ENCODE peak calls at places on chromosomes 5 and 9, in nine cellular contexts. Z, B, S, P, W, G, R, V and U are unnamed samples.
A peak's percentile ranks its signal among the peaks of the same experiment; 100 is the strongest.

GRCh38 chr9:122318284-122318683 is 52.5 kb upstream of the PTGS1 start:
- DNase-seq in V (no peak), W (no peak), Z (no peak), S (no peak), P (no peak), R (no peak), B (no peak), G (no peak), U (no peak)

GRCh38 chr9:81182421-81182820 is 506.9 kb downstream of the TLE1 start:
- DNase-seq in P (no peak), V (no peak), B (peak; percentile 20), G (no peak), S (no peak), R (no peak), Z (no peak), W (no peak), U (no peak)

GRCh38 chr5:138753794-138754698 is 821 bp downstream of the CTNNA1 start:
- DNase-seq in B (peak; percentile 93), G (peak; percentile 34), P (peak; percentile 91), W (peak; percentile 28), Z (peak; percentile 95), V (peak; percentile 55), S (peak; percentile 63), R (peak; percentile 90), U (peak; percentile 94)

GRCh38 chr5:32545102-32545847 is 40.1 kb upstream of the SUB1 start:
- DNase-seq in P (no peak), V (no peak), Z (no peak), S (peak; percentile 65), R (no peak), W (no peak), B (no peak), G (no peak), U (no peak)

GRCh38 chr9:136544549-136545064 is 1.2 kb downstream of the NOTCH1 start:
- DNase-seq in P (peak; percentile 64), G (peak; percentile 44), S (peak; percentile 38), R (peak; percentile 93), W (peak; percentile 60), Z (peak; percentile 89), B (no peak), V (peak; percentile 60), U (peak; percentile 34)

GRCh38 chr5:51559921-51560658 is 176.8 kb downstream of the ISL1 start:
- DNase-seq in G (no peak), V (no peak), Z (no peak), R (no peak), W (no peak), P (no peak), B (no peak), S (no peak), U (no peak)

GRCh38 chr5:126516133-126516532 is 78.9 kb downstream of the ALDH7A1 start:
- DNase-seq in B (no peak), P (no peak), R (no peak), W (no peak), S (no peak), V (no peak), Z (no peak), G (no peak), U (peak; percentile 26)

GRCh38 chr5:44919560-44919959 is 110.8 kb downstream of the MRPS30 start:
- DNase-seq in W (no peak), R (no peak), V (no peak), S (no peak), G (no peak), Z (no peak), B (no peak), P (no peak), U (no peak)

GRCh38 chr5:68489556-68489955 is 274.0 kb downstream of the PIK3R1 start:
- DNase-seq in P (no peak), G (no peak), S (no peak), B (no peak), W (no peak), Z (no peak), R (no peak), V (no peak), U (no peak)

GRCh38 chr9:76161546-76161945 is 232.7 kb downstream of the RFK start:
- DNase-seq in R (no peak), P (peak; percentile 17), W (no peak), B (no peak), Z (no peak), G (no peak), V (no peak), S (no peak), U (no peak)

GRCh38 chr5:83654427-83654994 is 66.1 kb downstream of the HAPLN1 start:
- DNase-seq in G (no peak), Z (no peak), P (no peak), R (no peak), V (no peak), S (no peak), B (no peak), W (peak; percentile 9), U (no peak)

GRCh38 chr5:157918811-157919742 is 60.1 kb upstream of the CLINT1 start:
- DNase-seq in B (peak; percentile 13), W (peak; percentile 30), S (no peak), R (no peak), V (no peak), Z (no peak), P (no peak), G (peak; percentile 79), U (peak; percentile 34)

GRCh38 chr9:109904666-109905065 is 124.7 kb downstream of the PALM2AKAP2 start:
- DNase-seq in B (no peak), Z (no peak), W (no peak), R (no peak), V (no peak), G (no peak), S (no peak), P (no peak), U (no peak)

GRCh38 chr9:86434039-86434726 is 80.0 kb upstream of the TUT7 start:
- DNase-seq in B (peak; percentile 57), G (peak; percentile 34), V (no peak), P (peak; percentile 74), W (peak; percentile 6), R (peak; percentile 32), Z (peak; percentile 64), S (peak; percentile 63), U (no peak)

GRCh38 chr5:147208134-147208533 is 26.7 kb upstream of the STK32A start:
- DNase-seq in R (no peak), W (no peak), G (no peak), V (no peak), Z (no peak), P (no peak), S (no peak), B (no peak), U (no peak)

GRCh38 chr5:135737701-135738563 is 96.5 kb upstream of the SLC25A48 start:
- DNase-seq in G (no peak), S (no peak), B (no peak), P (no peak), W (no peak), R (no peak), Z (no peak), V (no peak), U (no peak)

GRCh38 chr5:1768283-1769000 is 31.2 kb downstream of the MRPL36 start:
- DNase-seq in W (no peak), R (peak; percentile 48), P (no peak), B (no peak), S (no peak), Z (peak; percentile 43), V (peak; percentile 11), G (no peak), U (no peak)

GRCh38 chr9:94086468-94086867 is 2.2 kb downstream of the PTPDC1 start:
- DNase-seq in S (no peak), B (no peak), Z (no peak), P (no peak), W (no peak), V (no peak), G (no peak), R (no peak), U (no peak)

GRCh38 chr5:675876-676698 is 17.1 kb downstream of the TPPP start:
- DNase-seq in P (peak; percentile 6), V (peak; percentile 31), W (no peak), G (no peak), R (peak; percentile 74), B (no peak), S (peak; percentile 35), Z (peak; percentile 60), U (no peak)

GRCh38 chr9:76911971-76912370 is 6.1 kb upstream of the PRUNE2 start:
- DNase-seq in R (no peak), S (no peak), V (no peak), Z (no peak), P (no peak), G (no peak), W (no peak), B (no peak), U (no peak)

DNA sequence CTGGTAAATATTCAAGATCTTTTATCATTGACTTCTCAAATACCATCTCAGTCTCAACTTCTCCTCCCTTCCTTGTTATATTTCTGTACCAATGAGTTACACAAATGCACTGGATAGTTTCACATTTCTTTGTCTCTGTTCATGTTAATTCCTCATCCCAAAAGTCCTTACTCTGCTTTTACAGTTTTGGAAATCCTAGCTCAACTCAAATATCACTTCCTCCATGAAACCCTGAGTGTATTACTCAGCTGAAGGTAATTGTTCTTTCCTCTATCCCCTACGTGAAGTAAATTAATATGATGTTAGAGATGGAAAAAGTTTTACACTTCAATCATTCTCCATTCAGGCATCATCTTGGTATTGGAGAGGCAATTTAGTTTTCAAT is 241.5 kb downstream of the TLE4 start:
- DNase-seq in P (no peak), W (no peak), V (no peak), Z (no peak), R (no peak), S (no peak), G (no peak), B (no peak), U (no peak)
- H3K4me3 ChIP-seq in P (no peak overlapping the region), W (no peak overlapping the region), V (peak overlapping the region; percentile 7), Z (no peak overlapping the region), R (no peak overlapping the region), S (no peak overlapping the region), G (peak overlapping the region; percentile 79), B (no peak overlapping the region), U (no peak overlapping the region)

DNA sequence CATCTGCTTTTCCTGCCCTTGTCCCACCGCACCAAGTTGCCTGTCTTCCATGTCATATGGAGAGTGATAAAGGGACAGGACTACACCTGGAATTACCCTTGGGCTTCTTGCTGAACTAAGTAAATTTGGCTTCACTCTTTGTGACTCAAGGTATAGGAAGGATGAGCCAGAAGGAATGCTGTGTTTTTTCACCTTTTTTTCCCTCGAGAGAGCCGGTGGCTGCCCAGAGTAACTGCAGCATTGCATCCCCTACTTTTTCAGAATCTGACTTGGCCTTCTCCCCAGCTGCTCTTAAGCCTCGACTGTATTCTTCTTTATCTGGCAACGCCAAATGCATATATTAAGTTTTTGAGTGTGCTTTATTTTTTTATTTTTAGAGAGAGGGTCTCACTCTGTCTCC is 38.4 kb downstream of the RCL1 start:
- DNase-seq in B (no peak), V (no peak), R (no peak), Z (no peak), P (no peak), S (no peak), G (no peak), W (no peak), U (no peak)
- H3K4me3 ChIP-seq in B (no peak overlapping the region), V (no peak overlapping the region), R (no peak overlapping the region), Z (no peak overlapping the region), P (no peak overlapping the region), S (no peak overlapping the region), G (no peak overlapping the region), W (no peak overlapping the region), U (no peak overlapping the region)

GRCh38 chr5:141172381-141173204 is at the start of gene PCDHB7:
- DNase-seq in R (peak; percentile 76), B (peak; percentile 31), V (no peak), S (peak; percentile 49), G (peak; percentile 17), W (no peak), Z (no peak), P (no peak), U (peak; percentile 65)
- H3K4me3 ChIP-seq in R (no peak within 1 kb of the TSS), B (no peak within 1 kb of the TSS), V (no peak within 1 kb of the TSS), S (no peak within 1 kb of the TSS), G (no peak within 1 kb of the TSS), W (no peak within 1 kb of the TSS), Z (peak within 1 kb of the TSS; percentile 27), P (peak within 1 kb of the TSS; percentile 31), U (no peak within 1 kb of the TSS)

GRCh38 chr9:120868339-120868675 is 8.7 kb downstream of the PHF19 start:
- DNase-seq in S (no peak), R (no peak), G (no peak), W (no peak), Z (no peak), V (no peak), P (no peak), B (no peak), U (no peak)
- H3K4me3 ChIP-seq in S (no peak overlapping the region), R (peak overlapping the region; percentile 39), G (peak overlapping the region; percentile 66), W (peak overlapping the region; percentile 59), Z (peak overlapping the region; percentile 54), V (peak overlapping the region; percentile 68), P (peak overlapping the region; percentile 71), B (peak overlapping the region; percentile 39), U (peak overlapping the region; percentile 17)